ENCODE peak calls at places on chromosomes 11 and 22, in six cellular contexts. N is fibroblast of mammary gland, O is lung, L is cardiac fibroblast, U is cardiac muscle cell, S is H1. D is an unnamed sample.

GRCh38 chr22:40289991-40290459 is 56.3 kb upstream of the ADSL start:
- DNase-seq in O (peak), U (no peak), N (no peak), S (no peak), L (no peak), D (no peak)

GRCh38 chr11:109914038-109914437 is 179.2 kb upstream of the ZC3H12C start:
- DNase-seq in U (no peak), O (peak), L (no peak), S (no peak), N (no peak), D (no peak)

GRCh38 chr11:36053314-36053713 is 109.5 kb downstream of the LDLRAD3 start:
- DNase-seq in O (no peak), L (no peak), U (no peak), N (no peak), S (no peak), D (no peak)

GRCh38 chr22:41910599-41911291 is 4.1 kb downstream of the SHISA8 start:
- DNase-seq in L (peak), U (peak), N (peak), S (no peak), O (no peak), D (peak)

GRCh38 chr11:47359586-47359985 is 7.1 kb upstream of the MYBPC3 start:
- DNase-seq in S (no peak), N (no peak), O (no peak), L (no peak), U (no peak), D (no peak)

GRCh38 chr11:20438637-20439036 is 51.1 kb downstream of the PRMT3 start:
- DNase-seq in S (no peak), N (no peak), U (no peak), L (no peak), O (no peak), D (no peak)

GRCh38 chr11:63485777-63486176 is 5.2 kb downstream of the PLAAT5 start:
- DNase-seq in O (no peak), L (no peak), U (no peak), S (no peak), N (no peak), D (no peak)

GRCh38 chr11:8082391-8083087 is 1.5 kb downstream of the TUB start:
- DNase-seq in U (no peak), S (no peak), N (peak), O (no peak), L (no peak), D (no peak)

GRCh38 chr11:103071008-103071407 is 21.0 kb downstream of the DCUN1D5 start:
- DNase-seq in U (no peak), L (no peak), S (no peak), N (no peak), O (no peak), D (no peak)

GRCh38 chr11:103069367-103069766 is 22.6 kb downstream of the DCUN1D5 start:
- DNase-seq in O (no peak), U (no peak), S (no peak), N (no peak), L (no peak), D (no peak)

GRCh38 chr11:103067118-103067517 is 24.8 kb downstream of the DCUN1D5 start:
- DNase-seq in L (no peak), O (no peak), U (no peak), N (no peak), S (no peak), D (no peak)

GRCh38 chr11:103070142-103070541 is 21.8 kb downstream of the DCUN1D5 start:
- DNase-seq in S (no peak), N (no peak), O (no peak), L (no peak), U (no peak), D (no peak)
- TF ChIP-seq CTCF in S (no peak), N (no peak), O (no peak), L (no peak), U (no peak), D (no peak)

DNA sequence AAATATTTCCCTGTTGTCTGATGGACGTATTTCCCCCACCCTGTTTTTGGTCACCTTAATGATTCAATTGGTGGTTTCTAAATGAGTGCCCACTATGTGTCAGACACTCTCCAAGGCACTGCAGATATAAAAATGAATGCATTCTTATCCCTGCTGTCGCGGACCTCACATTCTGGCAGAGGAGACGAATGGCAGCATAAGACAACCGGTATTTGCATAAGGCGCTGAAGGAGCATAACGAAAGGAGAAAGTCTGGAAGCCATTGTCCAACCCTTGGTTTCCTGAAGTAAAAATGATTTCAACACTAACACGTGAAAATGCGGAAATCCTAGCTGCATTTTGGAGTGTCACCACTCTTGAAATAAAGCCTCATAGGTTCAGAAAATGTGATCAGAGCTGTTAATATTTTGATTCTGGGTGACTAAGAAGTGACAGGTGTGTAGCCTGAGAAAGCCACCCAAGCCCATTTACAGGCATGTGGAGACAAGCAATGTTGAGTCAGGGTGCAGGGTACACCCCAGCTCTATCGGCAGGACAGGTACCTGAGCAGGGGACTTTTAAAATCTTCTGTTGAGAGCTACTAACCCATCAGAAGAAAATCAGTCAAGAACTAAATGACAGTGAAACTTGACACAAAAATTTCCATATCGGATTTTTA is 10.1 kb upstream of the GAB2 start:
- DNase-seq in L (no peak), S (no peak), O (no peak), U (no peak), N (no peak), D (no peak)
- H3K4me3 ChIP-seq in L (no peak), S (no peak), O (no peak), U (no peak), N (no peak), D (no peak)

GRCh38 chr22:38435010-38435409 is 20.0 kb downstream of the KCNJ4 start:
- DNase-seq in U (no peak), S (no peak), N (no peak), L (no peak), O (no peak), D (no peak)
- TF ChIP-seq CTCF in U (no peak), S (peak), N (no peak), L (no peak), O (no peak), D (peak)

GRCh38 chr22:46052801-46053562 is 76.0 kb upstream of the WNT7B start:
- DNase-seq in O (peak), L (peak), S (no peak), U (peak), N (peak), D (no peak)
- H3K4me3 ChIP-seq in O (peak), L (peak), S (no peak), U (no peak), N (peak), D (peak)

D was measured in retinal pigment epithelial cell.